ENCODE peak calls at places on chromosomes 1 and 21, in six cellular contexts. I is hepatocyte, S is fibroblast of lung, L is sigmoid colon, U is thoracic aorta, O is HCT116. Z is an unnamed sample. For H3K27me3, the result is how much of the 10 kb centered on the place peaks cover.

GRCh38 chr1:37691497-37692077 is 729 bp upstream of the CDCA8 start:
- DNase-seq in S (peak), U (no peak), O (peak), I (peak), L (peak), Z (peak)

GRCh38 chr1:48807599-48808260 is 31.0 kb upstream of the BEND5 start:
- DNase-seq in O (no peak), I (no peak), S (no peak), U (no peak), L (no peak), Z (no peak)

GRCh38 chr1:201686709-201687455 is 142.1 kb upstream of the IPO9 start:
- DNase-seq in L (no peak), S (no peak), U (no peak), O (no peak), I (peak), Z (no peak)

GRCh38 chr1:31444725-31445448 is 31.9 kb downstream of the SERINC2 start:
- DNase-seq in I (peak), L (no peak), O (no peak), S (no peak), U (no peak), Z (no peak)

GRCh38 chr1:240294566-240294965 is 202.9 kb downstream of the FMN2 start:
- DNase-seq in S (peak), U (no peak), L (no peak), I (no peak), O (no peak), Z (no peak)

GRCh38 chr1:28437260-28437923 is 67.9 kb downstream of the PHACTR4 start:
- DNase-seq in S (peak), U (peak), L (no peak), O (peak), I (peak), Z (peak)

GRCh38 chr1:178774263-178774662 is 49.2 kb downstream of the RALGPS2 start:
- DNase-seq in O (no peak), S (peak), L (no peak), U (no peak), I (peak), Z (no peak)

GRCh38 chr1:110477445-110477957 is 26.6 kb downstream of the PROK1 start:
- DNase-seq in U (no peak), L (no peak), S (no peak), I (no peak), O (peak), Z (no peak)

GRCh38 chr1:18093193-18093592 is 14.4 kb upstream of the IGSF21 start:
- DNase-seq in U (no peak), S (no peak), L (no peak), O (no peak), I (no peak), Z (no peak)

GRCh38 chr1:116725798-116726197 is 28.4 kb upstream of the CD2 start:
- DNase-seq in I (no peak), O (no peak), U (no peak), S (peak), L (no peak), Z (no peak)

GRCh38 chr1:225602590-225603206 is 50.2 kb downstream of the ENAH start:
- DNase-seq in U (no peak), S (no peak), L (no peak), I (no peak), O (no peak), Z (no peak)

GRCh38 chr1:25442178-25442577 is 11.5 kb downstream of the MACO1 start:
- DNase-seq in I (peak), L (no peak), O (peak), U (no peak), S (peak), Z (peak)

GRCh38 chr1:248853668-248854375 is 5.1 kb downstream of the ZNF692 start:
- DNase-seq in I (no peak), S (no peak), O (no peak), L (no peak), U (no peak), Z (no peak)

GRCh38 chr1:94992863-94993563 is 66.1 kb upstream of the CNN3 start:
- DNase-seq in O (no peak), L (no peak), U (no peak), S (no peak), I (no peak), Z (no peak)

GRCh38 chr1:98210064-98210463 is 289.2 kb upstream of the DPYD start:
- DNase-seq in S (peak), U (no peak), O (no peak), L (no peak), I (no peak), Z (peak)

GRCh38 chr1:109827466-109827865 is 63.7 kb upstream of the EPS8L3 start:
- DNase-seq in L (no peak), S (no peak), O (no peak), I (no peak), U (no peak), Z (no peak)

GRCh38 chr21:45507888-45508508 is 34.2 kb downstream of the SLC19A1 start:
- DNase-seq in L (peak), S (no peak), O (no peak), I (no peak), U (no peak), Z (no peak)

GRCh38 chr21:31282095-31282709 is 61.9 kb downstream of the TIAM1 start:
- DNase-seq in O (peak), L (no peak), S (peak), U (no peak), I (peak), Z (peak)

GRCh38 chr1:18963968-18964367 is 7.5 kb upstream of the IFFO2 start:
- DNase-seq in S (no peak), O (no peak), L (peak), U (no peak), I (no peak), Z (no peak)

GRCh38 chr1:159932296-159933285 is 7.3 kb upstream of the TAGLN2 start:
- DNase-seq in U (no peak), S (no peak), L (no peak), I (no peak), O (no peak), Z (no peak)

GRCh38 chr1:2501820-2502119 is 24.6 kb downstream of the PANK4 start:
- DNase-seq in I (no peak), U (no peak), O (no peak), L (no peak), S (no peak), Z (no peak)

GRCh38 chr1:30123036-30123535 is 600.3 kb downstream of the MATN1 start:
- DNase-seq in I (no peak), S (no peak), O (no peak), L (no peak), U (no peak), Z (no peak)

GRCh38 chr1:37797750-37798345 is 4.2 kb downstream of the MANEAL start:
- DNase-seq in L (no peak), O (no peak), I (no peak), S (peak), U (no peak), Z (peak)

GRCh38 chr1:14800500-14801069 is 202.1 kb downstream of the KAZN start:
- DNase-seq in L (no peak), U (no peak), S (no peak), I (no peak), O (no peak), Z (no peak)

GRCh38 chr1:47677241-47677940 is 239.5 kb downstream of the FOXD2 start:
- DNase-seq in I (no peak), O (no peak), L (peak), U (no peak), S (no peak), Z (no peak)

GRCh38 chr1:119926553-119926952 is 30.2 kb upstream of the ADAM30 start:
- DNase-seq in L (no peak), S (no peak), I (no peak), U (no peak), O (no peak), Z (no peak)

GRCh38 chr21:45341779-45342178 is 54.1 kb upstream of the POFUT2 start:
- DNase-seq in L (no peak), U (no peak), I (no peak), O (no peak), S (peak), Z (no peak)

GRCh38 chr1:69223156-69223555 is 344.6 kb upstream of the LRRC7 start:
- DNase-seq in I (no peak), O (no peak), S (no peak), U (no peak), L (no peak), Z (no peak)

GRCh38 chr1:24351918-24352637 is 32.9 kb downstream of the GRHL3 start:
- DNase-seq in U (no peak), I (peak), S (peak), L (no peak), O (no peak), Z (peak)

GRCh38 chr1:86596253-86596652 is 49.4 kb downstream of the CLCA4 start:
- DNase-seq in I (no peak), L (no peak), O (no peak), U (no peak), S (peak), Z (no peak)

GRCh38 chr1:32701951-32702598 is 495 bp downstream of the SYNC start:
- DNase-seq in L (peak), S (peak), U (no peak), O (no peak), I (no peak), Z (peak)

GRCh38 chr1:29523531-29523930 is 287.2 kb downstream of the PTPRU start:
- DNase-seq in L (peak), I (no peak), S (no peak), O (no peak), U (no peak), Z (no peak)

GRCh38 chr1:232306269-232306911 is 323.5 kb downstream of the SIPA1L2 start:
- DNase-seq in S (no peak), U (no peak), I (no peak), O (no peak), L (peak), Z (peak)

GRCh38 chr1:226982451-226983177 is 42.5 kb downstream of the COQ8A start:
- DNase-seq in O (no peak), S (no peak), I (no peak), U (no peak), L (peak), Z (no peak)

GRCh38 chr1:57544345-57544744 is 120.5 kb upstream of the DAB1 start:
- DNase-seq in I (no peak), S (no peak), U (no peak), O (no peak), L (no peak), Z (no peak)

GRCh38 chr21:14942801-14943490 is 121.9 kb downstream of the NRIP1 start:
- DNase-seq in S (peak), O (no peak), U (no peak), L (no peak), I (no peak), Z (peak)

DNA sequence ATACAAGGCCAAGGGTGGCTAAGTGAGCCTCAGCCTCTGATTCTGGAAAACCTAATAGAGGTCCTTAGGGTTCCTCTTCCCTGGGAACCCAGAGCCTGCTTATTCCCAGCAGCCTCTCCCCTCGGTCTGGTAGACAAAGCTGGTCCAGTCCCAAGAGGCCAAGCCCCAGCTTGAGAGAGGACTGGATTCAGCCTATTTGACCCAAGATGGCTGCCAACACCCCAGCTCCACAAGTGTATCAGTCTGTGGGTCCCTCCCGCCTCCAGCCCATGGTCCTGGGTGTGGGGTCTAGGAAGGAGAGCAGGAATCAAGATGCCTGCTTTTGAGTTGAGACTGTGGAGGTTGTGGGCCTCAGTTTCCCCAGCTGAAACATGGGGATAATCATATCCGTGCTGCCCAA is 45.6 kb downstream of the NUAK2 start:
- DNase-seq in U (no peak), S (no peak), I (no peak), O (no peak), L (no peak), Z (no peak)
- H3K27ac ChIP-seq in U (no peak), S (no peak), I (no peak), O (no peak), L (no peak), Z (no peak)

DNA sequence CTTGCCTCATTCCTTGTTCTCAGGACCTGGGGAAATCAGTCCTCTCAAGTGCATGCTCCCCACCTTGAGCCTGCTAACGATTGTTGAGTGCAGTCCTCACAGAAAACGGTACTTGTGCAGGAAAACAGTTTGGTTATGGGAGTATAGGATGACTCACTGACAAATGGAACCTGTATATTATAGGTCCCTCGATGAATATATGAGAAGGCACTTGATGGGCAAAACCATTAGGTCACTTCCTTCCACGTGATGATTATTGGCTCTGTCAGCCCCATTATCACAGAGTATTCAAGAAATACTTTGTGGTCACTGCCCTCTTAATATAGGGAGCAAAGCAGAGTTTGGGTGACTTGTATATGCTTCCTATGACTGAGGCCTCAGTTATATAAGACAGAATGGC is 6.2 kb downstream of the CCDC17 start:
- DNase-seq in L (no peak), S (peak), U (no peak), O (no peak), I (no peak), Z (peak)
- TF ChIP-seq CTCF in L (no peak), S (no peak), U (no peak), O (no peak), I (no peak), Z (no peak)

DNA sequence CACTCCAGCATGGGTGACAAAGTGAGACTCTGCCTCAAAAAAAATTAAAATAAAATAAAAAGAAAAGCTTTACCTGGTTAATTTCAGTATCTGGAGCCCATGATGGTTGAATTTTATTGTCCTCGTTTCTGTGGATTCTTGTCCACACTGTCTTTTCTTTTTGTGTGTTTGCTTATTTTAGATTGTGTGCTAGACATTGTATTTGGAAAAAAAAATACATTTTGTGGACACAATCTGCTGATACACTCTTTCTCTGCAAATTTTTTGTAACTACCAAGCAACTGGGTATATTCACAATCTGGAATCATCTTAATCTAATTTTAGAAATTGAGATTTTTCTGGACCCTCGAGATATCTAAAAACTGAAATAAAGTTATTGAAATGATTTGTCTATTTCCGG is 41.6 kb upstream of the PDE9A start:
- DNase-seq in L (no peak), O (no peak), I (no peak), U (no peak), S (no peak), Z (no peak)
- H3K27me3 ChIP-seq in L (under half), O (under half), I (under half), U (under half), S (under half), Z (under half)

GRCh38 chr1:41434306-41434705 is 50.2 kb downstream of the EDN2 start:
- DNase-seq in S (no peak), U (no peak), O (no peak), I (no peak), L (no peak), Z (no peak)

GRCh38 chr1:41429641-41430035 is 54.8 kb downstream of the EDN2 start:
- DNase-seq in I (no peak), S (no peak), L (no peak), O (no peak), U (no peak), Z (no peak)

GRCh38 chr1:41433501-41433900 is 51.0 kb downstream of the EDN2 start:
- DNase-seq in I (no peak), U (no peak), L (no peak), O (no peak), S (no peak), Z (no peak)

GRCh38 chr1:41432481-41433280 is 51.8 kb downstream of the EDN2 start:
- DNase-seq in S (peak), O (peak), I (peak), L (peak), U (peak), Z (peak)

GRCh38 chr1:41431490-41432350 is 52.8 kb downstream of the EDN2 start:
- DNase-seq in I (no peak), O (no peak), S (no peak), L (no peak), U (no peak), Z (no peak)
- H3K27ac ChIP-seq in I (no peak), O (no peak), S (no peak), L (peak), U (peak), Z (no peak)

DNA sequence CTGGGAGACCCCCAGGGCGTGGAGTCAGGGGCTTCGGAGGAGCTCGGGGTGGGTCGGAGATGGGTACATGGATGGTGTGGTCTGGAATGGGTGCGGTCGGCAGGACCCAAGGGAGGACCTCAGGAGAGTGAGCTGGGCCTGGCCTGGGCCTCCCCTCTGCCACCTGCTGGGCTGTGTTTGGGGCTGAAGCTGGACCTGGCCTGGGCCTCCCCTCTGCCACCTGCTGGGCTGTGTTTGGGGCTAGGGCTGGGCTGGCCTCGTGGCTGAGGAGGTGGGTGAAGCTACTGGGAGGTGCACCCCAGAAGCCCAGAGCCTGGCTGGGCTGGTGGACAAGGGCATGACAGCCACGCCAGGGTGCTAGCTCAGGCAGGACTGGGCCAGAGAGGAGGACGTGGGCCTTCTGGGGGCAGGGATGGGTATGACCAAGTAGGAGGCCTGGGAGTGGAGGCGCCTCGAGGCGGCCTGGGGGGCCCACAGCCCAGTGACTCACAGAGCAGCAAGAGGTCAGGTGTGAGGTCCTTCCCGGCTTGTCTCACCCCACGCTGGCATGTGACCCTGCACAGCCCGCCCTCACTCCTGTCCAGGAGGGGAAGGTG is 14.5 kb downstream of the SAMD11 start:
- DNase-seq in S (peak), U (no peak), O (no peak), I (peak), L (no peak), Z (no peak)
- TF ChIP-seq CTCF in S (peak), U (no peak), O (peak), I (peak), L (no peak), Z (peak)

GRCh38 chr1:233641029-233641428 is 27.1 kb downstream of the KCNK1 start:
- DNase-seq in U (no peak), S (no peak), O (no peak), L (no peak), I (no peak), Z (no peak)
- H3K27me3 ChIP-seq in U (under half), S (under half), O (under half), L (under half), I (under half), Z (under half)

GRCh38 chr1:10473145-10473765 is 926 bp upstream of the DFFA start:
- DNase-seq in L (no peak), I (no peak), S (no peak), O (no peak), U (no peak), Z (no peak)
- H3K27ac ChIP-seq in L (peak), I (no peak), S (no peak), O (peak), U (no peak), Z (no peak)

GRCh38 chr1:198797656-198798055 is 158.8 kb downstream of the PTPRC start:
- DNase-seq in S (no peak), L (no peak), O (no peak), I (no peak), U (no peak), Z (no peak)

GRCh38 chr1:198794498-198794897 is 155.7 kb downstream of the PTPRC start:
- DNase-seq in O (no peak), U (no peak), I (no peak), S (peak), L (no peak), Z (no peak)

DNA sequence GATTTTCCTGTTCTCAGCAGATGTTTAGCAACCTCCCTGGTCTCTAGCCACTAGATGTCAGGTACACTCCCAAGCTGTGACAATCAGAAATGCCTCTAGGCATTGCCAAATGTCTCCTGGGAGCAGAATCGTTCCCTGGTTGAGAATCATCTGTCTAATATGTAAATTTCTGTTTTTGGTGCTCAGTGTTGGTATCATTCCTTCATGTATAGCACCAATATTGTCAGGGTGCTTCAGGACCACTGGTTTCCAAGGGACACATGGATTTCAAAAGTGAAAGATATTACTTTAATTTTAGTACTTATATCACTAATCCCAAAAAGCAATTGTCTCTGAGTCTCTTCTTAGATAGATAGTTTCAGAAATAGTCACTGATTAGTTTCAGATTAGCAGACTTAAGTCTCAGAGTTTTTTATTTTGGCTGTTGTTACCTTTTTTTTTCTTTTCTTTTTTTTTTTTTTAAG is 160.1 kb downstream of the PTPRC start:
- DNase-seq in U (no peak), L (no peak), O (no peak), I (no peak), S (no peak), Z (no peak)
- TF ChIP-seq CTCF in U (no peak), L (no peak), O (no peak), I (no peak), S (no peak), Z (no peak)

DNA sequence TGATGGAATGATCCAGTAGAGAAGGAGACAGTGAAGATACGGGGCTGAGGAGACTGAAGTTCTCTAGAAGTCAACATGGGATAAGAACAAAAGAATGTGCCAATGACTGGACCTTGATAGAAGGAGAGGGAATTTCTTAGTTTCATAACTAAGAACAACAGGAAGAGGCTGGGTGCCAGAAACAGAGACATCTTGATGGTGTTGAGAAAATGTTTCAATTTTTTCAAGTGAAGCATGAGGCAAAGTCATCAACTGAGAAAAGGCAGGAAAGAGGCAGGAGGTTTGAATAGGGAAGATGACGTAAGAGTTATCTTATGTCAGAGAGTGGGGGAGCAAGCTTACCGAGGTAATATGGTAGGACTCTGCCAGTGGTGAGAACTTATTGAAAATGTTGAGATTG is 80.1 kb downstream of the SPAG17 start:
- DNase-seq in I (no peak), S (no peak), O (no peak), L (no peak), U (no peak), Z (no peak)
- H3K27me3 ChIP-seq in I (under half), S (under half), O (under half), L (under half), U (under half), Z (under half)